ENCODE peak calls at places on chromosomes 11 and 22, in six cellular contexts. R, F, Y, X, Q and E are unnamed samples.

GRCh38 chr11:34176980-34177319 is 71.5 kb downstream of the NAT10 start:
- DNase-seq in R (no peak), X (no peak), Q (no peak), Y (no peak), F (no peak), E (no peak)

GRCh38 chr22:48423481-48423901 is 1404.2 kb downstream of the BRD1 start:
- DNase-seq in Q (no peak), R (no peak), Y (no peak), F (no peak), X (no peak), E (no peak)

GRCh38 chr11:113167599-113167998 is 146.8 kb upstream of the TTC12 start:
- DNase-seq in Y (no peak), X (no peak), F (no peak), Q (no peak), R (no peak), E (no peak)

GRCh38 chr11:77779935-77780334 is 40.6 kb downstream of the RSF1 start:
- DNase-seq in Q (peak; percentile 54), F (no peak), X (no peak), Y (peak; percentile 38), R (no peak), E (peak; percentile 30)

GRCh38 chr11:12281571-12282478 is 95.5 kb upstream of the PARVA start:
- DNase-seq in X (peak; percentile 81), Q (peak; percentile 82), F (peak; percentile 88), Y (peak; percentile 84), R (peak; percentile 82), E (peak; percentile 83)

GRCh38 chr11:45102361-45102809 is 44.1 kb upstream of the PRDM11 start:
- DNase-seq in X (no peak), F (no peak), Y (no peak), R (peak; percentile 90), Q (no peak), E (no peak)

GRCh38 chr11:134026655-134027343 is 42.1 kb upstream of the JAM3 start:
- DNase-seq in Q (no peak), F (peak; percentile 56), X (peak; percentile 76), Y (no peak), R (no peak), E (no peak)

GRCh38 chr11:128725630-128726461 is 32.0 kb downstream of the FLI1 start:
- DNase-seq in Y (no peak), F (no peak), X (no peak), Q (peak; percentile 59), R (no peak), E (peak; percentile 57)

GRCh38 chr11:77776455-77776854 is 44.1 kb downstream of the RSF1 start:
- DNase-seq in Y (peak; percentile 21), X (no peak), R (no peak), F (no peak), Q (peak; percentile 20), E (peak; percentile 30)

GRCh38 chr11:32487270-32487669 is 51.9 kb upstream of the WT1 start:
- DNase-seq in Q (no peak), R (no peak), F (peak; percentile 25), X (peak; percentile 57), Y (no peak), E (peak; percentile 19)
- TF ChIP-seq CTCF in Q (no peak), R (no peak), F (peak; percentile 36), X (peak; percentile 52), Y (no peak), E (no peak)

GRCh38 chr22:19374410-19374809 is 57.1 kb downstream of the HIRA start:
- DNase-seq in Q (no peak), F (no peak), Y (no peak), R (no peak), X (no peak), E (no peak)
- TF ChIP-seq CTCF in Q (no peak), F (no peak), Y (no peak), R (no peak), X (no peak), E (no peak)

DNA sequence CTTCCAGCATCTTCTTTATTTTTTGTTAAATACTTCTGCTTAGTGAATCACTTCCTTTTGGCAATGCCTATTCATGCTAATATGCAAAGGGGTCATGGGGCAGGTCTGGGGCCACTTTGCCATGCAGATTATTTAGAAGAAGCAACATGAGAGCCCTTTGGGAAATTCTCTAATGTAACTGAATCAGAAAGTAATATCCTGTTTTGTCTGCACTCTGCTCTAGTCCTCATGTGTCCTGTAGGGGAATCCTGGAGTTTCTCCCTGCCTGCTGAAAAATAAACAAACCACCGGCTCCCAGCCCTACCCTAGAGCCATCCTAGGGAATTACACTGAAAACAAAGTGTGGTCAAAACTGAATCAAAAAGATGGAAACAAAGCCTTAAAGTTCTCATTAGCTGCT is 176.4 kb upstream of the POU2AF2 start:
- DNase-seq in Q (peak; percentile 81), X (peak; percentile 50), Y (peak; percentile 69), R (no peak), F (no peak), E (peak; percentile 3)
- TF ChIP-seq CTCF in Q (peak; percentile 62), X (peak; percentile 73), Y (peak; percentile 45), R (no peak), F (peak; percentile 24), E (no peak)

GRCh38 chr11:3984896-3985295 is 109.7 kb upstream of the RRM1 start:
- DNase-seq in Q (peak; percentile 17), R (no peak), F (peak; percentile 39), X (peak; percentile 24), Y (no peak), E (no peak)
- TF ChIP-seq CTCF in Q (peak; percentile 29), R (no peak), F (no peak), X (peak; percentile 46), Y (peak; percentile 2), E (no peak)

GRCh38 chr11:119307219-119307618 is 9.7 kb downstream of the MCAM start:
- DNase-seq in F (no peak), X (no peak), Q (no peak), R (no peak), Y (no peak), E (no peak)
- TF ChIP-seq CTCF in F (no peak), X (peak; percentile 42), Q (peak; percentile 30), R (no peak), Y (no peak), E (no peak)